ENCODE peak calls at places on chromosomes 13 and 19, in seven cellular contexts. A is stimulated activated CD8-positive, alpha-beta memory T cell treated with anti-CD3 and anti-CD28 coated beads, Interleukin-15, amount 100 ng/mL, for 4 hours; B is bronchial epithelial cell; C is body of pancreas; N is mammary epithelial cell; Y is activated T-cell treated with anti-CD3 and anti-CD28 coated beads, Interleukin-2, amount 50 U/mL, for 72 hours; P is naive thymus-derived CD8-positive, alpha-beta T cell. V is an unnamed sample.

GRCh38 chr19:54329476-54330165 is 9.3 kb downstream of the LILRA4 start:
- DNase-seq in A (no peak), P (no peak), N (no peak), C (no peak), B (no peak), Y (no peak), V (no peak)

GRCh38 chr19:48770223-48770622 is 14.9 kb downstream of the FGF21 start:
- DNase-seq in B (peak), N (peak), C (no peak), Y (no peak), P (no peak), A (no peak), V (no peak)

GRCh38 chr19:29675120-29675649 is 9.9 kb downstream of the PLEKHF1 start:
- DNase-seq in N (no peak), P (no peak), B (no peak), C (no peak), Y (no peak), A (no peak), V (no peak)

GRCh38 chr19:4456843-4457653 is 546 bp downstream of the UBXN6 start:
- DNase-seq in A (no peak), B (peak), Y (peak), C (no peak), N (peak), P (peak), V (no peak)

GRCh38 chr19:13539332-13539731 is 33.1 kb upstream of the CACNA1A start:
- DNase-seq in Y (no peak), C (no peak), N (no peak), P (no peak), B (no peak), A (no peak), V (no peak)

GRCh38 chr19:54164369-54165068 is 5.0 kb upstream of the LENG1 start:
- DNase-seq in P (peak), B (peak), N (no peak), C (peak), Y (peak), A (no peak), V (no peak)

GRCh38 chr19:38039966-38040365 is 133.0 kb downstream of the SIPA1L3 start:
- DNase-seq in C (no peak), B (peak), Y (no peak), P (no peak), N (peak), A (no peak), V (no peak)

GRCh38 chr13:21849323-21849722 is 178.4 kb downstream of the FGF9 start:
- DNase-seq in P (no peak), Y (peak), B (peak), N (peak), C (peak), A (no peak), V (no peak)

GRCh38 chr19:37513397-37513796 is 6.7 kb downstream of the ZNF793 start:
- DNase-seq in A (no peak), B (no peak), N (no peak), Y (no peak), P (no peak), C (no peak), V (no peak)

GRCh38 chr13:52845334-52845761 is 3.1 kb downstream of the PCDH8 start:
- DNase-seq in P (no peak), Y (peak), N (no peak), B (no peak), C (no peak), A (no peak), V (no peak)

GRCh38 chr13:59534806-59535205 is 628.9 kb downstream of the DIAPH3 start:
- DNase-seq in Y (no peak), B (no peak), C (no peak), P (no peak), A (no peak), N (no peak), V (no peak)